ENCODE peak calls at places on chromosomes 12 and 14, in eight cellular contexts. T is IMR-90, S is uterus, N is transverse colon, V is upper lobe of left lung, D is HCT116, G is H1, L is esophagus squamous epithelium. P is an unnamed sample. For H3K36me3, the result is how much of the 10 kb centered on the place peaks cover.

GRCh38 chr12:72271401-72271740 is 799 bp upstream of the TRHDE start:
- DNase-seq in T (peak), S (peak), N (no peak), V (no peak), D (no peak), G (no peak), L (no peak), P (no peak)

GRCh38 chr12:108482717-108483212 is 32.3 kb upstream of the FICD start:
- DNase-seq in T (peak), S (no peak), N (no peak), V (no peak), D (no peak), G (no peak), L (no peak), P (no peak)

GRCh38 chr12:69475237-69475984 is 5.2 kb downstream of the FRS2 start:
- DNase-seq in T (peak), S (no peak), N (no peak), V (no peak), D (no peak), G (no peak), L (no peak), P (no peak)

GRCh38 chr12:15268927-15269552 is 47.8 kb upstream of the RERG start:
- DNase-seq in T (peak), S (peak), N (peak), V (peak), D (peak), G (no peak), L (no peak), P (peak)

GRCh38 chr12:92582466-92582865 is 120.3 kb upstream of the PLEKHG7 start:
- DNase-seq in T (no peak), S (no peak), N (no peak), V (no peak), D (no peak), G (no peak), L (no peak), P (no peak)

GRCh38 chr14:91904956-91905645 is 37.8 kb upstream of the TC2N start:
- DNase-seq in T (no peak), S (no peak), N (no peak), V (no peak), D (no peak), G (no peak), L (no peak), P (no peak)

GRCh38 chr12:82964446-82964845 is 277.7 kb downstream of the TMTC2 start:
- DNase-seq in T (no peak), S (no peak), N (no peak), V (no peak), D (no peak), G (no peak), L (no peak), P (no peak)

GRCh38 chr12:3315201-3315661 is 175.8 kb upstream of the PRMT8 start:
- DNase-seq in T (peak), S (peak), N (peak), V (no peak), D (no peak), G (no peak), L (no peak), P (peak)

GRCh38 chr12:15220451-15220850 is 766 bp downstream of the RERG start:
- DNase-seq in T (no peak), S (peak), N (no peak), V (no peak), D (no peak), G (no peak), L (no peak), P (no peak)

GRCh38 chr14:96187216-96188050 is 17.2 kb upstream of the BDKRB2 start:
- DNase-seq in T (peak), S (no peak), N (no peak), V (no peak), D (no peak), G (no peak), L (no peak), P (no peak)

GRCh38 chr14:101582294-101582693 is 21.0 kb downstream of the DIO3 start:
- DNase-seq in T (no peak), S (no peak), N (no peak), V (no peak), D (no peak), G (no peak), L (no peak), P (no peak)

GRCh38 chr14:89630096-89630829 is 213.2 kb upstream of the FOXN3 start:
- DNase-seq in T (no peak), S (no peak), N (no peak), V (no peak), D (no peak), G (no peak), L (no peak), P (no peak)

GRCh38 chr12:52224154-52224553 is 8.9 kb upstream of the KRT7 start:
- DNase-seq in T (peak), S (no peak), N (no peak), V (no peak), D (no peak), G (no peak), L (no peak), P (no peak)

GRCh38 chr14:69443296-69443805 is 41.2 kb upstream of the PLEKHD1 start:
- DNase-seq in T (no peak), S (no peak), N (no peak), V (no peak), D (no peak), G (no peak), L (no peak), P (no peak)

GRCh38 chr12:7984900-7985299 is 47.6 kb upstream of the FOXJ2 start:
- DNase-seq in T (no peak), S (no peak), N (no peak), V (no peak), D (no peak), G (no peak), L (no peak), P (no peak)

GRCh38 chr12:120709976-120710804 is at the start of gene UNC119B:
- DNase-seq in T (peak), S (peak), N (peak), V (peak), D (no peak), G (no peak), L (no peak), P (no peak)
- TF ChIP-seq POLR2A in T (peak), S (no peak), N (no peak), V (peak), D (no peak), G (no peak), L (no peak), P (peak)

DNA sequence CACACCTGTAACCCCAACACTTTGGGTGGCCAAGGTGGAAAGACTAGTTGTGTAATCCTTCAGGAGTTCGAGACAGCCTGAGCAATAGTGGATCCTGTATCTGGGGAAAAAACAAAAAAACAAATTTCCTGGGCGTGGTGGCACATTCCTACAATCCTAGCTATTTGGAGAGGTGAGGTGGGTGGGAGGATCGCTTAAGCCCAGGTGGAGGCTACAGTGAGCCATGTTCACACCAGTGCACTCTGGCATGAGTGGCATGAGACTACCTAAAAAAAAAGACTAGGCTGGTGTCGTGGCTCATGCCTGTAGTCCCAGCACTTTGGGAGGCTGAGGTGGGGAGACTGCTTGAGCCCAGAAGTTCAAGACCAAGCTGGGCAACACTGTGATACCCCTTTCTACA is 17.2 kb downstream of the PTGES3 start:
- DNase-seq in T (no peak), S (no peak), N (no peak), V (no peak), D (no peak), G (no peak), L (no peak), P (no peak)
- H3K36me3 ChIP-seq in T (under half), S (under half), N (under half), V (half or more), D (under half), G (under half), L (under half), P (half or more)

DNA sequence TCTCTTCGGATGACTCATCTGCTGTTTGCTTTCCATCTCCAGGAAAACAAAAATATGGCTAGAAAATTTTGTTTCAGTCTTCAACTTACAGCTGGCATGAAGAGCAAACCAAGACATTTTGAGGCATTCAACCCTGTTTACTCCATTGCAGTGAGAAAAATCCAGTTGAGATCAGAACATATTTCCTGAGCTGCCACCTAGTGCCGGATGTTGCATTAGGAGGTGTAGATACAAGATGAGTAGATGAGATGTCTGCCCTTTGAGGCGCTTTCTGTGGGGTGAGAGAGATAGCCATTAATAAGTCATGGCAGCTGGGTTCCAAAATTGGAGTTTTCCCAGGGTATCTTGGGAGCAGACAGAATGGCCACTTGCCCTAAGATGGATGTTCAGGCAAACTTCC is 171.1 kb downstream of the PRKCH start:
- DNase-seq in T (no peak), S (no peak), N (no peak), V (no peak), D (no peak), G (no peak), L (no peak), P (no peak)
- TF ChIP-seq CTCF in T (no peak), S (no peak), N (no peak), V (no peak), D (no peak), G (no peak), L (no peak), P (no peak)

GRCh38 chr12:110403975-110404675 is 617 bp upstream of the ANAPC7 start:
- DNase-seq in T (peak), S (peak), N (peak), V (peak), D (peak), G (peak), L (no peak), P (peak)

GRCh38 chr12:110403146-110403974 is at the start of gene ANAPC7:
- DNase-seq in T (peak), S (peak), N (peak), V (peak), D (peak), G (peak), L (peak), P (peak)
- TF ChIP-seq POLR2A in T (peak), S (no peak), N (peak), V (peak), D (peak), G (peak), L (peak), P (peak)

GRCh38 chr12:6563448-6564050 is 4.5 kb downstream of the NOP2 start:
- DNase-seq in T (peak), S (peak), N (peak), V (no peak), D (no peak), G (no peak), L (no peak), P (no peak)

GRCh38 chr12:6559500-6559899 is 3.7 kb upstream of the IFFO1 start:
- DNase-seq in T (no peak), S (no peak), N (no peak), V (peak), D (no peak), G (no peak), L (no peak), P (no peak)

GRCh38 chr12:6556857-6557256 is 1.0 kb upstream of the IFFO1 start:
- DNase-seq in T (no peak), S (no peak), N (no peak), V (no peak), D (no peak), G (no peak), L (no peak), P (no peak)

GRCh38 chr12:6562881-6563280 is 5.2 kb downstream of the NOP2 start:
- DNase-seq in T (no peak), S (no peak), N (no peak), V (no peak), D (no peak), G (no peak), L (no peak), P (no peak)

GRCh38 chr12:6560501-6561205 is 4.8 kb upstream of the IFFO1 start:
- DNase-seq in T (no peak), S (no peak), N (no peak), V (no peak), D (no peak), G (no peak), L (no peak), P (no peak)
- H3K36me3 ChIP-seq in T (under half), S (under half), N (under half), V (under half), D (half or more), G (half or more), L (under half), P (under half)

P was measured in gastrocnemius medialis.